ENCODE peak calls at places on chromosomes 12 and 14, in six cellular contexts. D, J, R, Y, N and L are unnamed samples.

GRCh38 chr14:44898547-44898946 is 63.2 kb downstream of the KLHL28 start:
- DNase-seq in Y (no peak), J (no peak), N (no peak), R (no peak), D (no peak), L (no peak)

GRCh38 chr12:12449533-12450025 is 92.7 kb downstream of the BORCS5 start:
- DNase-seq in J (no peak), Y (no peak), N (peak), R (no peak), D (peak), L (no peak)

GRCh38 chr12:9347328-9348127 is 139.3 kb upstream of the PZP start:
- DNase-seq in D (peak), J (no peak), N (peak), R (peak), Y (no peak), L (no peak)

GRCh38 chr14:104305511-104306449 is 167.4 kb downstream of the KIF26A start:
- DNase-seq in N (no peak), J (no peak), Y (no peak), D (no peak), R (no peak), L (no peak)

GRCh38 chr12:109772622-109773321 is 59.1 kb downstream of the FAM222A start:
- DNase-seq in N (no peak), D (no peak), J (no peak), R (no peak), Y (no peak), L (no peak)

GRCh38 chr14:67674139-67674479 is 323 bp downstream of the VTI1B start:
- DNase-seq in N (peak), J (no peak), Y (peak), R (peak), D (peak), L (peak)

GRCh38 chr14:33307691-33308369 is 369.2 kb downstream of the NPAS3 start:
- DNase-seq in N (no peak), Y (no peak), D (peak), R (no peak), J (peak), L (no peak)

GRCh38 chr12:6538420-6539275 is 4.3 kb downstream of the GAPDH start:
- DNase-seq in D (peak), J (no peak), R (peak), N (peak), Y (no peak), L (no peak)

GRCh38 chr14:61148742-61149350 is 132.3 kb downstream of the TMEM30B start:
- DNase-seq in J (no peak), N (no peak), R (no peak), Y (no peak), D (no peak), L (no peak)

GRCh38 chr14:105419305-105420091 is at the start of gene MTA1:
- DNase-seq in J (no peak), R (peak), D (peak), Y (peak), N (no peak), L (peak)

GRCh38 chr14:34766060-34766459 is 51.7 kb upstream of the CFL2 start:
- DNase-seq in D (no peak), Y (no peak), J (no peak), N (no peak), R (no peak), L (no peak)
- TF ChIP-seq CTCF in D (peak), Y (peak), J (peak), N (peak), R (no peak), L (no peak)

GRCh38 chr14:73759183-73759713 is 45.1 kb upstream of the PNMA1 start:
- DNase-seq in Y (peak), J (no peak), N (no peak), D (peak), R (peak), L (no peak)
- TF ChIP-seq CTCF in Y (no peak), J (no peak), N (no peak), D (no peak), R (no peak), L (peak)

DNA sequence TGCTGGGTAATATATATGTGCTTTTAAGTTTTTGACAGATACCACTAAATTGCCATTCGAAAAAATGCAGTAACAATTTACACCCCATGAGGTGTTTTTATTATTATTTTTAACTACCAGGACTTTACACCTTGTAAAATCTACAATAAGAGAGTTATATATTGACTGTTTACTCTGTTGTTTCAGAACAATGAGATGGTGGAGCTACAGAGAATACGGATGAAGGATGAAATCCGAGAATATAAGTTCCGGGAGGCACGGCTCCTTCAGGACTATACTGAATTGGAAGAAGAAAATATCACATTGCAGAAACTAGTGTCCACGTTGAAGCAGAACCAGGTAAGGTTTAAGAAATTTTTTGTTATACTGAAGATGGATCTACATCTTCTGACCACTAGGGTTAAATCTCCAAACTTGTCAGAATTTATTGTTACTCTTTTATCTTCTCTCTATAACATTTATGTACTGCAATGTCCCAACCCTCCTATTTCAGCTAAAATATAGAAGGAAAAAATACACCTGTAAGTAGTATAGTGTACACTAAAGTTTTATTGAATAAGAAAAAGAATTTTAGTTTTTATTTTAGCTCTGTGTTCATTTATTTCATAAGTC is 105.4 kb upstream of the FGD4 start:
- DNase-seq in N (no peak), J (no peak), Y (no peak), D (no peak), R (no peak), L (no peak)
- TF ChIP-seq CTCF in N (no peak), J (no peak), Y (peak), D (no peak), R (no peak), L (no peak)

GRCh38 chr12:14185441-14186192 is 179.9 kb upstream of the ATF7IP start:
- DNase-seq in Y (peak), R (peak), J (peak), N (peak), D (peak), L (peak)

GRCh38 chr12:14188761-14189160 is 176.7 kb upstream of the ATF7IP start:
- DNase-seq in D (no peak), Y (no peak), N (no peak), J (no peak), R (no peak), L (no peak)

GRCh38 chr12:14187966-14188365 is 177.5 kb upstream of the ATF7IP start:
- DNase-seq in N (no peak), R (no peak), D (no peak), Y (no peak), J (no peak), L (no peak)

GRCh38 chr12:14190694-14191093 is 174.8 kb upstream of the ATF7IP start:
- DNase-seq in R (no peak), D (no peak), J (no peak), N (peak), Y (no peak), L (no peak)

GRCh38 chr12:14186193-14186502 is 179.3 kb upstream of the ATF7IP start:
- DNase-seq in N (no peak), D (no peak), Y (no peak), J (no peak), R (no peak), L (no peak)
- TF ChIP-seq CTCF in N (no peak), D (no peak), Y (peak), J (no peak), R (no peak), L (no peak)

DNA sequence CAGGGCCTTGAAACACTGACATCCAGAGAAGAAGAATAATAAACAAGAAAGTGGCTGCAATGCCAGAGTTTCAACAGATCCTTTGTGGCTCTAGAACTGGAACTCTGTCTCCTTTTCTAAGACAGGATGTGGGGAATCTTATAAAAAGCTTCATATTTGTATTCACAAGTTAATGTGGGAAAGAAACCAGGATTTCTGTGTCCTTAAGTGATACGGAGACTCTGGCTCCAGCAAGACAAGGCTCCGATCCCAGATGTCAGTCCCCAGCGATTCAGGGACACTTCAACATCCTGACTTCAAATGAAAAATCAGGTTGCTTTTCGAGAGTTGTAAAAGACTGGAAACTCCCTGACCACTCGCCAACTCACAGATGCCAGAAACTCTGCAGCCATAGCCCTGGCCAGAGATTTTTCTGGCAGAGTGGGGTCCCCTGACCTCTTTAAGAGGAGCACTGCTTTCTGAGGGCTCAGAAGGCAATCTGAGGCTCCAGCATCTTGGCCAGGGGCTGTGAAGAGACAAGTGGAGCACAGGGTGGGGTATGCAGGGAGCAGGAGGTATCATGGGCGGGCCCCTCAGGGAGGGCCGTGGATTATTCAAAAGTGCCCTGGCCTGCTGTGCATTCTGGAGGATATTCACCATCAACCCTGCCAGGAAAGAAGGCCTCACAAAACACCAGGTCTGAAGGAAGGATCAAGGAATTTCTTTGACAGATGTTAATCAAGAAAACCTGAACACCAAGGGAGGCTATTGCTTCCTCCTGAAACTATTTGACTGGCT is 53.3 kb downstream of the TMX1 start:
- DNase-seq in N (peak), Y (no peak), D (peak), R (no peak), J (peak), L (no peak)
- TF ChIP-seq CTCF in N (no peak), Y (no peak), D (no peak), R (no peak), J (no peak), L (no peak)

DNA sequence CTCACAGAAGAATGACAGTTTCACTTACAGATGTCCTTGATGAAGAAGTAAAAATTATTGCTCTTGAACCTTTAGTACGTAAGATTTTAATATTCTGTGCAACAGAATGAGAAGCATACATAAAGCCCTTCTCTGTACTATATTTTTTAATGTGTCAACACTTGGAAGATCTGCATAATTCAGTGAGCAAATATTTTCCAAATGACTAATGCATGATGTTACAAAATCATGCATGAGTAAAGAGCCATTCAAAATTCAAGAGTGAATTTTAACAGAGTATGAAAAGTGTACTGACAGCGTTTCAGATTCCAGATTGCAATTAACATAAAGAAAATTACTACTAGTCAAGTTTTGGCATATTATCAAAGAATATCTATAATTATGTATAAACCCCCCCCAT is 101.4 kb upstream of the BBS10 start:
- DNase-seq in Y (no peak), R (no peak), J (no peak), D (peak), N (peak), L (no peak)
- TF ChIP-seq CTCF in Y (no peak), R (no peak), J (no peak), D (no peak), N (no peak), L (no peak)